ENCODE peak calls at places on chromosome 1, in seven cellular contexts. I is HepG2, G is Panc1, M is GM12878, E is HCT116, Y is upper lobe of left lung, H is K562. S is an unnamed sample.

GRCh38 chr1:63864224-63864623 is 90.4 kb downstream of the ROR1 start:
- ATAC-seq in Y (no peak), I (no peak), G (no peak), H (no peak), E (no peak), M (no peak), S (no peak)

GRCh38 chr1:78649628-78650027 is at the start of gene IFI44:
- ATAC-seq in M (peak; percentile 72), E (no peak), G (no peak), I (no peak), Y (peak; percentile 85), H (no peak), S (peak; percentile 74)

GRCh38 chr1:174809755-174810280 is 189.9 kb upstream of the CACYBP start:
- ATAC-seq in E (no peak), M (peak; percentile 69), I (no peak), Y (no peak), H (no peak), G (no peak), S (no peak)

GRCh38 chr1:61271412-61271789 is 189.0 kb downstream of the NFIA start:
- ATAC-seq in H (peak; percentile 79), M (no peak), E (no peak), G (no peak), Y (no peak), I (no peak), S (no peak)

GRCh38 chr1:40884055-40884795 is 22.1 kb upstream of the CITED4 start:
- ATAC-seq in I (no peak), H (no peak), Y (no peak), G (no peak), E (no peak), M (no peak), S (no peak)

GRCh38 chr1:179353546-179353945 is 12.2 kb upstream of the AXDND1 start:
- ATAC-seq in E (no peak), H (no peak), I (no peak), M (no peak), G (no peak), Y (peak; percentile 63), S (peak; percentile 89)

GRCh38 chr1:233015965-233016364 is 65.6 kb downstream of the NTPCR start:
- ATAC-seq in I (no peak), H (no peak), E (no peak), Y (no peak), M (peak; percentile 82), G (no peak), S (no peak)

GRCh38 chr1:41892211-41892840 is 26.4 kb downstream of the HIVEP3 start:
- ATAC-seq in Y (no peak), M (no peak), H (no peak), E (no peak), G (peak; percentile 24), I (no peak), S (no peak)

GRCh38 chr1:223474804-223475203 is 81.6 kb downstream of the CCDC185 start:
- ATAC-seq in I (no peak), E (no peak), M (no peak), Y (no peak), G (no peak), H (no peak), S (no peak)

GRCh38 chr1:23751050-23751814 is 8.0 kb downstream of the ELOA start:
- ATAC-seq in Y (peak; percentile 69), G (peak; percentile 94), E (peak; percentile 93), H (peak; percentile 95), I (peak; percentile 97), M (peak; percentile 97), S (no peak)

GRCh38 chr1:16925635-16926490 is 4.1 kb downstream of the CROCC start:
- ATAC-seq in M (no peak), H (no peak), G (no peak), I (no peak), Y (no peak), E (no peak), S (no peak)

GRCh38 chr1:119631086-119631432 is 17.0 kb downstream of the ZNF697 start:
- ATAC-seq in Y (peak; percentile 17), M (no peak), E (no peak), G (no peak), I (peak; percentile 18), H (no peak), S (peak; percentile 11)

GRCh38 chr1:229653420-229653819 is 27.4 kb downstream of the URB2 start:
- ATAC-seq in E (no peak), G (no peak), I (no peak), M (no peak), Y (no peak), H (no peak), S (no peak)

GRCh38 chr1:234617135-234617985 is 7.4 kb upstream of the IRF2BP2 start:
- ATAC-seq in Y (no peak), E (no peak), H (no peak), I (no peak), G (no peak), M (no peak), S (no peak)

GRCh38 chr1:161420763-161421455 is 53.2 kb upstream of the CFAP126 start:
- ATAC-seq in G (peak; percentile 59), E (peak; percentile 72), I (peak; percentile 33), Y (no peak), M (no peak), H (peak; percentile 38), S (no peak)

GRCh38 chr1:247358920-247359319 is 27.3 kb upstream of the ZNF496 start:
- ATAC-seq in E (no peak), M (no peak), H (no peak), Y (no peak), G (no peak), I (no peak), S (peak; percentile 31)

GRCh38 chr1:37808369-37809319 is 636 bp upstream of the YRDC start:
- ATAC-seq in E (peak; percentile 68), Y (peak; percentile 80), I (peak; percentile 82), G (peak; percentile 85), M (peak; percentile 82), H (peak; percentile 94), S (peak; percentile 86)

GRCh38 chr1:100530901-100531487 is 6.9 kb upstream of the GPR88 start:
- ATAC-seq in Y (peak; percentile 75), G (no peak), M (peak; percentile 94), H (no peak), E (no peak), I (peak; percentile 62), S (peak; percentile 95)
- TF ChIP-seq POLR2AphosphoS5 in Y (peak; percentile 76), G (no peak), M (no peak), H (no peak), E (no peak), I (no peak), S (peak; percentile 59)

GRCh38 chr1:22259581-22260282 is 116.8 kb upstream of the WNT4 start:
- ATAC-seq in I (peak; percentile 49), M (no peak), E (no peak), Y (peak; percentile 2), G (no peak), H (no peak), S (no peak)
- TF ChIP-seq POLR2AphosphoS5 in I (no peak), M (no peak), E (no peak), Y (peak; percentile 36), G (no peak), H (no peak), S (no peak)

GRCh38 chr1:14017531-14017961 is 317.6 kb downstream of the PRDM2 start:
- ATAC-seq in M (no peak), I (no peak), H (no peak), Y (no peak), G (no peak), E (no peak), S (no peak)
- TF ChIP-seq POLR2AphosphoS5 in M (no peak), I (no peak), H (no peak), Y (no peak), G (no peak), E (no peak), S (no peak)

DNA sequence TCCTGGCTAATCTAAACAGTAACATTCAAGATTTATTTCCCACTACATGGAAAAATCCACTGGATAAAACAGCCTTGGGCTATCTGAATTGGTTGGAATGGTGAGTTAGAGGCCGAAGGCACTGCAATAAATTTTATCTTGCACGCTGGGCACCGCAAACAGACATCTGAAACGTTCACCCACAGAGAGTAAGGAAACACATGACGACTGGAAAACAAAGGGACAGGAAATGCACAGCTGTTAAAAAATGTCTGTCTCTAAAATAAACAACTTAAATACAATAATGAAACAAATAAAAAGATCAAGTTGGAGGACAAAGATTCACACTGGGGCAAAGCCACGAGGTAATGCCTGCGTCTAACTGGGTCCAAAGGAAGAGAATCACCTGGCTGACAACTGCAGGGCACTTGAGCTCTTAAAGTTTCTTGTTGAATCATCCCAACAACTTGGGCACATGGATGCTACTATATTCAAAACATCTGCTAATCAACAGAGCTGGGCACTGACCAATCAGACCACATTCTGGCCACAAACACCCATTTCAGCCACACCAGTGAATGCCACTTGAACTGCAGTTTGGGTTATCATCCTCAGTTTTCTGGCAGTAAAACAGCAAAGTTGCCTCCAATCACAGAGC is 51.2 kb downstream of the ABCA4 start:
- ATAC-seq in H (no peak), Y (no peak), G (peak; percentile 85), E (no peak), I (no peak), M (no peak), S (no peak)
- TF ChIP-seq POLR2AphosphoS5 in H (no peak), Y (no peak), G (no peak), E (no peak), I (no peak), M (no peak), S (no peak)

GRCh38 chr1:206921772-206922265 is at the start of gene FCMR:
- ATAC-seq in G (no peak), M (peak; percentile 21), H (no peak), E (no peak), I (no peak), Y (peak; percentile 24), S (no peak)
- TF ChIP-seq POLR2AphosphoS5 in G (no peak), M (peak; percentile 92), H (no peak), E (no peak), I (no peak), Y (peak; percentile 58), S (no peak)

GRCh38 chr1:7670334-7671145 is 100.6 kb upstream of the VAMP3 start:
- ATAC-seq in H (no peak), E (no peak), I (no peak), Y (no peak), G (no peak), M (no peak), S (no peak)

GRCh38 chr1:7669559-7670208 is 101.4 kb upstream of the VAMP3 start:
- ATAC-seq in I (peak; percentile 73), E (peak; percentile 76), M (peak; percentile 81), G (peak; percentile 62), H (peak; percentile 89), Y (peak; percentile 49), S (peak; percentile 48)

GRCh38 chr1:7666249-7666648 is 104.8 kb upstream of the VAMP3 start:
- ATAC-seq in E (no peak), G (no peak), M (no peak), Y (no peak), I (no peak), H (no peak), S (no peak)

GRCh38 chr1:7664893-7665250 is 106.2 kb upstream of the VAMP3 start:
- ATAC-seq in Y (no peak), H (no peak), G (no peak), M (no peak), E (no peak), I (no peak), S (no peak)

GRCh38 chr1:7667625-7668218 is 103.4 kb upstream of the VAMP3 start:
- ATAC-seq in E (peak; percentile 81), Y (peak; percentile 83), I (peak; percentile 78), M (peak; percentile 93), G (peak; percentile 89), H (peak; percentile 85), S (peak; percentile 83)
- TF ChIP-seq POLR2AphosphoS5 in E (no peak), Y (no peak), I (no peak), M (no peak), G (no peak), H (no peak), S (no peak)